ENCODE peak calls at places on chromosomes 12 and 14, in four cellular contexts. One of them, this sample, is unnamed.

GRCh38 chr14:100906420-100906819 is 2.9 kb upstream of the RTL1 start:
- DNase-seq in HCT116: no peak
- DNase-seq in HepG2: no peak
- DNase-seq in SK-N-SH: peak; percentile 74
- DNase-seq in this sample: peak; percentile 17

GRCh38 chr12:11600199-11600598 is 49.3 kb upstream of the ETV6 start:
- DNase-seq in HCT116: no peak
- DNase-seq in HepG2: no peak
- DNase-seq in SK-N-SH: no peak
- DNase-seq in this sample: no peak

GRCh38 chr12:49415426-49416040 is 48.3 kb downstream of the SPATS2 start:
- DNase-seq in HCT116: no peak
- DNase-seq in HepG2: no peak
- DNase-seq in SK-N-SH: no peak
- DNase-seq in this sample: no peak

GRCh38 chr14:87065366-87065765 is 927.6 kb downstream of the GALC start:
- DNase-seq in HCT116: no peak
- DNase-seq in HepG2: no peak
- DNase-seq in SK-N-SH: no peak
- DNase-seq in this sample: no peak

GRCh38 chr14:77542349-77543239 is 44.0 kb upstream of the ISM2 start:
- DNase-seq in HCT116: no peak
- DNase-seq in HepG2: no peak
- DNase-seq in SK-N-SH: no peak
- DNase-seq in this sample: no peak

GRCh38 chr12:69933115-69933552 is 108.1 kb downstream of the MYRFL start:
- DNase-seq in HCT116: no peak
- DNase-seq in HepG2: no peak
- DNase-seq in SK-N-SH: no peak
- DNase-seq in this sample: no peak

GRCh38 chr12:108403952-108404351 is 64.8 kb upstream of the CMKLR1 start:
- DNase-seq in HCT116: no peak
- DNase-seq in HepG2: no peak
- DNase-seq in SK-N-SH: no peak
- DNase-seq in this sample: no peak

GRCh38 chr12:124560519-124560918 is 6.9 kb downstream of the NCOR2 start:
- DNase-seq in HCT116: no peak
- DNase-seq in HepG2: no peak
- DNase-seq in SK-N-SH: no peak
- DNase-seq in this sample: no peak

GRCh38 chr12:82912406-82912805 is 225.7 kb downstream of the TMTC2 start:
- DNase-seq in HCT116: no peak
- DNase-seq in HepG2: no peak
- DNase-seq in SK-N-SH: no peak
- DNase-seq in this sample: no peak

GRCh38 chr12:106120578-106121105 is 18.1 kb downstream of the NUAK1 start:
- DNase-seq in HCT116: no peak
- DNase-seq in HepG2: peak; percentile 84
- DNase-seq in SK-N-SH: no peak
- DNase-seq in this sample: no peak

GRCh38 chr12:92074889-92075288 is 70.8 kb downstream of the BTG1 start:
- DNase-seq in HCT116: no peak
- DNase-seq in HepG2: no peak
- DNase-seq in SK-N-SH: no peak
- DNase-seq in this sample: no peak
- H2AFZ ChIP-seq in HCT116: no peak overlapping the region
- H2AFZ ChIP-seq in HepG2: no peak overlapping the region
- H2AFZ ChIP-seq in SK-N-SH: no peak overlapping the region
- H2AFZ ChIP-seq in this sample: no peak overlapping the region

GRCh38 chr12:53380797-53381738 is 1.1 kb downstream of the SP1 start:
- DNase-seq in HCT116: no peak
- DNase-seq in HepG2: no peak
- DNase-seq in SK-N-SH: no peak
- DNase-seq in this sample: no peak

GRCh38 chr12:53381739-53382630 is 2.0 kb downstream of the SP1 start:
- DNase-seq in HCT116: no peak
- DNase-seq in HepG2: peak; percentile 56
- DNase-seq in SK-N-SH: no peak
- DNase-seq in this sample: peak; percentile 23

GRCh38 chr12:53378705-53379388 is 1.1 kb upstream of the SP1 start:
- DNase-seq in HCT116: no peak
- DNase-seq in HepG2: no peak
- DNase-seq in SK-N-SH: no peak
- DNase-seq in this sample: no peak

GRCh38 chr12:53379389-53380103 is 430 bp upstream of the SP1 start:
- DNase-seq in HCT116: peak; percentile 100
- DNase-seq in HepG2: peak; percentile 100
- DNase-seq in SK-N-SH: peak; percentile 91
- DNase-seq in this sample: peak; percentile 95

GRCh38 chr12:53380104-53380796 is at the start of gene SP1:
- DNase-seq in HCT116: peak; percentile 82
- DNase-seq in HepG2: peak; percentile 76
- DNase-seq in SK-N-SH: peak; percentile 90
- DNase-seq in this sample: peak; percentile 92
- TF ChIP-seq ELF1 in HCT116: no peak
- TF ChIP-seq ELF1 in HepG2: no peak
- TF ChIP-seq ELF1 in SK-N-SH: no peak
- TF ChIP-seq ELF1 in this sample: peak; percentile 5

GRCh38 chr12:6644257-6644596 is 3.0 kb downstream of the ACRBP start:
- DNase-seq in HCT116: no peak
- DNase-seq in HepG2: no peak
- DNase-seq in SK-N-SH: peak; percentile 11
- DNase-seq in this sample: no peak

GRCh38 chr12:6647083-6647604 is at the start of gene ACRBP:
- DNase-seq in HCT116: no peak
- DNase-seq in HepG2: no peak
- DNase-seq in SK-N-SH: no peak
- DNase-seq in this sample: no peak

GRCh38 chr12:6644903-6645302 is 2.3 kb downstream of the ACRBP start:
- DNase-seq in HCT116: no peak
- DNase-seq in HepG2: no peak
- DNase-seq in SK-N-SH: peak; percentile 74
- DNase-seq in this sample: no peak

GRCh38 chr12:6643569-6644256 is 3.5 kb downstream of the ACRBP start:
- DNase-seq in HCT116: no peak
- DNase-seq in HepG2: no peak
- DNase-seq in SK-N-SH: peak; percentile 7
- DNase-seq in this sample: no peak

DNA sequence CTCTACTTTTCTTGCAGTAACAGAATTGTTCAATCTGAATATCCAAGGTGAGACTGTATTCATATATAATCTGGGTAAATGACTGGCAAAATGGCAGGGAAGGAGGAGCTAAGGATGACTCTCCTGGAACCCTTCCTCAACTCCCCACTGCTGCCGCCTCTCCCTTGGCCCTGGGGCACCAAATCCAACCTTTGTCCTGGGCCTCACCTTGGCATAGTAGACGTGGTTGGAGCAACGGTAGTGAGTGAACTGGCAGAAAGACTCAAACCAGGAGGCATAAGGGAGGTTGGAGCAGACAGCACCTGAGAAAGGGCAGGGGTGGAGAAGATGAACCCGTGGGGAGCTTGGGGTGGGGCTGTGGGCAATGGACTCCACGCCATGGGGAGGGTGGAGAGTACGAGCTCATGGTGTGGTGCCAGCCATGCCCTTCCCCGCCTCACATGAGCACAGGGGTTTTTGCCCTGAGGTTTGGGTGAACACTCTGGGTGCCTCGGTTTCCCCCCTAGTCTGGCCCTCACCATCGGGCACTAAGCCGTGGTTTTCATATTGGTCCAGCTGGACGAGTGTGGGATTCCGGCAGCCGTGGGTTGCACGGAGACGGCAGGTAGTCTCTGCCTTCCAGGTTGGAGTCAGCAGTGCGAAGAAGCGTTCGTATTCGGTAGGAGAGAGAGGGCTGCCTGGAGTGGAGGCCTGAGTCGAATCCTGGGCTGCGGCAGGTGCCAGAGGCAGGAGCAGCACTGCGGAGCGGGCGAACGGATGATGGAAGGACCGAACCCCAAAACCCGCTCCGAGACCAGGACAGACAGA is 753 bp downstream of the ACRBP start:
- DNase-seq in HCT116: no peak
- DNase-seq in HepG2: no peak
- DNase-seq in SK-N-SH: peak; percentile 21
- DNase-seq in this sample: no peak
- H2AFZ ChIP-seq in HCT116: no peak overlapping the region
- H2AFZ ChIP-seq in HepG2: no peak overlapping the region
- H2AFZ ChIP-seq in SK-N-SH: no peak overlapping the region
- H2AFZ ChIP-seq in this sample: no peak overlapping the region

GRCh38 chr12:3172124-3173007 is 95.2 kb downstream of the TSPAN9 start:
- DNase-seq in HCT116: no peak
- DNase-seq in HepG2: no peak
- DNase-seq in SK-N-SH: peak; percentile 81
- DNase-seq in this sample: no peak

GRCh38 chr12:3171195-3171591 is 94.0 kb downstream of the TSPAN9 start:
- DNase-seq in HCT116: no peak
- DNase-seq in HepG2: peak; percentile 12
- DNase-seq in SK-N-SH: no peak
- DNase-seq in this sample: no peak

GRCh38 chr12:3168775-3169221 is 91.6 kb downstream of the TSPAN9 start:
- DNase-seq in HCT116: peak; percentile 72
- DNase-seq in HepG2: no peak
- DNase-seq in SK-N-SH: no peak
- DNase-seq in this sample: peak; percentile 11

GRCh38 chr12:3168223-3168770 is 91.1 kb downstream of the TSPAN9 start:
- DNase-seq in HCT116: no peak
- DNase-seq in HepG2: no peak
- DNase-seq in SK-N-SH: no peak
- DNase-seq in this sample: no peak

GRCh38 chr12:3170423-3171194 is 93.4 kb downstream of the TSPAN9 start:
- DNase-seq in HCT116: peak; percentile 67
- DNase-seq in HepG2: no peak
- DNase-seq in SK-N-SH: peak; percentile 73
- DNase-seq in this sample: no peak
- TF ChIP-seq ELF1 in HCT116: no peak
- TF ChIP-seq ELF1 in HepG2: no peak
- TF ChIP-seq ELF1 in SK-N-SH: no peak
- TF ChIP-seq ELF1 in this sample: no peak

GRCh38 chr14:68654471-68654941 is 138.4 kb downstream of the ZFP36L1 start:
- DNase-seq in HCT116: no peak
- DNase-seq in HepG2: no peak
- DNase-seq in SK-N-SH: peak; percentile 34
- DNase-seq in this sample: no peak

GRCh38 chr14:68657300-68658028 is 135.4 kb downstream of the ZFP36L1 start:
- DNase-seq in HCT116: no peak
- DNase-seq in HepG2: no peak
- DNase-seq in SK-N-SH: no peak
- DNase-seq in this sample: no peak

GRCh38 chr14:68656452-68656851 is 136.4 kb downstream of the ZFP36L1 start:
- DNase-seq in HCT116: no peak
- DNase-seq in HepG2: no peak
- DNase-seq in SK-N-SH: no peak
- DNase-seq in this sample: no peak

GRCh38 chr14:68655021-68655811 is 137.7 kb downstream of the ZFP36L1 start:
- DNase-seq in HCT116: no peak
- DNase-seq in HepG2: peak; percentile 53
- DNase-seq in SK-N-SH: peak; percentile 75
- DNase-seq in this sample: no peak

DNA sequence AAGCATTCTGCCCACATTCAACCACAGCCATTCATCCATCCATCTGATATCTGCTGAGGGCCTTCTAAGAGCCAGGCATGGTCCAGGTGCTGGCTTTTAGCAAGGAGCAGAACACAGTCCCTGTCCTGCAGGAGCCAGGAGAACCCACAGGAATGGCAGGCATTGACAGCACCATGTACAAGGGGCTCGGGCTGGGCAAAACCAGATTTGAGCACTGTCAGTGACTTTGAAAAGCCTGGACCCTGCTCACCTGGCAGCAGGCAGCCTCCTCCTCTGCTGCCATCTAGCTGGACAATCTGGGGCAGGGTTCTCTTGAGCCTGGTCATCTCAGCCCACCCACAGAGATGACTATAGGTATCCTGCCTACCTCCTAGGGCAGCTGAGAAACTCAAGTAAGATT is 136.9 kb downstream of the ZFP36L1 start:
- DNase-seq in HCT116: peak; percentile 18
- DNase-seq in HepG2: peak; percentile 26
- DNase-seq in SK-N-SH: peak; percentile 40
- DNase-seq in this sample: no peak
- H2AFZ ChIP-seq in HCT116: no peak overlapping the region
- H2AFZ ChIP-seq in HepG2: no peak overlapping the region
- H2AFZ ChIP-seq in SK-N-SH: no peak overlapping the region
- H2AFZ ChIP-seq in this sample: no peak overlapping the region

GRCh38 chr12:71877335-71878121 is 38.0 kb downstream of the TBC1D15 start:
- DNase-seq in HCT116: no peak
- DNase-seq in HepG2: no peak
- DNase-seq in SK-N-SH: no peak
- DNase-seq in this sample: peak; percentile 38
- TF ChIP-seq ELF1 in HCT116: no peak
- TF ChIP-seq ELF1 in HepG2: no peak
- TF ChIP-seq ELF1 in SK-N-SH: no peak
- TF ChIP-seq ELF1 in this sample: no peak

GRCh38 chr14:104634031-104634760 is 29.6 kb upstream of the TMEM179 start:
- DNase-seq in HCT116: no peak
- DNase-seq in HepG2: no peak
- DNase-seq in SK-N-SH: peak; percentile 21
- DNase-seq in this sample: no peak

GRCh38 chr14:104635717-104636116 is 31.1 kb upstream of the TMEM179 start:
- DNase-seq in HCT116: no peak
- DNase-seq in HepG2: no peak
- DNase-seq in SK-N-SH: no peak
- DNase-seq in this sample: no peak

GRCh38 chr14:104637546-104638003 is 33.0 kb upstream of the TMEM179 start:
- DNase-seq in HCT116: no peak
- DNase-seq in HepG2: no peak
- DNase-seq in SK-N-SH: no peak
- DNase-seq in this sample: no peak

GRCh38 chr14:104634886-104635570 is 30.5 kb upstream of the TMEM179 start:
- DNase-seq in HCT116: no peak
- DNase-seq in HepG2: no peak
- DNase-seq in SK-N-SH: peak; percentile 32
- DNase-seq in this sample: no peak

DNA sequence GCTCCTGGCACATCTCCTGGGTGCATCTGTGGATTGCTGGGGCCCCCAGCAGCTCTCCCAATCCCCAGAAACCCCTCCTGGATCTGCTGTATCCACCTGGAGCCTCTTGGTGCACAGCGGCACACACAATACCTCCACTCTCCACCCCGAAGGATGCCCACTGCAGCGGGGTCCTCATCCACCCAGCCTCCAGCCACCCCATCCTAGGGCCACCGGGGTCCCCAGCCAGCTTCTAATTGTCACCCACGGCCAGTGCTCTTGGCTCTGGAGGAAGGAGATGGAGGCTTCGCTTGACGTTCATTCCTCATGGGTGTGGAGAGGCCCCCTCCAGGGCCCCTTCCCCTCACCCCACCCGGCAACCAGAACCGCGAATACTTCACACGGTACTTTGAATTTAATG is 31.6 kb upstream of the TMEM179 start:
- DNase-seq in HCT116: no peak
- DNase-seq in HepG2: no peak
- DNase-seq in SK-N-SH: no peak
- DNase-seq in this sample: no peak
- H2AFZ ChIP-seq in HCT116: no peak overlapping the region
- H2AFZ ChIP-seq in HepG2: no peak overlapping the region
- H2AFZ ChIP-seq in SK-N-SH: no peak overlapping the region
- H2AFZ ChIP-seq in this sample: no peak overlapping the region

This sample was measured in K562.